ENCODE peak calls at places on chromosomes 4 and X, in ten cellular contexts. V is A549, J is ascending aorta, E is left ventricle myocardium inferior, C is right atrium auricular region, U is upper lobe of right lung, X is psoas muscle, L is mammary epithelial cell, Y is tibial nerve, R is AG04450. N is an unnamed sample.
A peak's percentile ranks its signal among the peaks of the same experiment; 100 is the strongest.

GRCh38 chr4:144582975-144583374 is 63.0 kb upstream of the HHIP start:
- DNase-seq in V (peak; percentile 81), J (no peak), E (no peak), C (no peak), U (no peak), X (no peak), L (no peak), Y (no peak), R (no peak), N (no peak)

GRCh38 chr4:184879251-184879650 is 53.5 kb upstream of the ACSL1 start:
- DNase-seq in V (no peak), J (no peak), E (no peak), C (no peak), U (no peak), X (no peak), L (no peak), Y (no peak), R (no peak), N (no peak)

GRCh38 chr4:145939856-145940255 is 1.2 kb upstream of the ZNF827 start:
- DNase-seq in V (no peak), J (no peak), E (no peak), C (no peak), U (no peak), X (no peak), L (peak; percentile 39), Y (no peak), R (no peak), N (no peak)

GRCh38 chr4:121541696-121542095 is 155.1 kb downstream of the ANXA5 start:
- DNase-seq in V (no peak), J (no peak), E (no peak), C (no peak), U (no peak), X (no peak), L (peak; percentile 38), Y (no peak), R (no peak), N (no peak)

GRCh38 chrX:145405012-145405411 is 157.7 kb downstream of the SPANXN1 start:
- DNase-seq in V (peak; percentile 24), J (no peak), E (no peak), C (no peak), U (no peak), X (no peak), L (peak; percentile 5), Y (peak; percentile 43), R (no peak), N (no peak)

GRCh38 chrX:43436497-43436896 is 219.6 kb upstream of the MAOA start:
- DNase-seq in V (no peak), J (no peak), E (no peak), C (no peak), U (no peak), X (no peak), L (no peak), Y (no peak), R (no peak), N (no peak)

GRCh38 chr4:48698029-48698901 is 81.8 kb downstream of the FRYL start:
- DNase-seq in V (peak; percentile 64), J (no peak), E (peak; percentile 26), C (peak; percentile 73), U (no peak), X (peak; percentile 30), L (peak; percentile 94), Y (peak; percentile 82), R (peak; percentile 52), N (no peak)

GRCh38 chr4:61296115-61296514 is 96.0 kb downstream of the ADGRL3 start:
- DNase-seq in V (no peak), J (no peak), E (no peak), C (no peak), U (no peak), X (no peak), L (no peak), Y (no peak), R (no peak), N (no peak)

GRCh38 chr4:96833831-96834230 is 993.9 kb downstream of the PDHA2 start:
- DNase-seq in V (no peak), J (no peak), E (no peak), C (no peak), U (no peak), X (no peak), L (peak; percentile 4), Y (no peak), R (no peak), N (no peak)

GRCh38 chr4:76765473-76766183 is 132.3 kb downstream of the SOWAHB start:
- DNase-seq in V (no peak), J (no peak), E (no peak), C (no peak), U (no peak), X (no peak), L (no peak), Y (no peak), R (no peak), N (no peak)

GRCh38 chrX:13263560-13264251 is 56.1 kb downstream of the ATXN3L start:
- DNase-seq in V (no peak), J (no peak), E (no peak), C (no peak), U (no peak), X (no peak), L (no peak), Y (no peak), R (no peak), N (no peak)

GRCh38 chr4:16199132-16199531 is 27.1 kb downstream of the TAPT1 start:
- DNase-seq in V (peak; percentile 12), J (no peak), E (no peak), C (no peak), U (no peak), X (no peak), L (no peak), Y (no peak), R (no peak), N (no peak)

GRCh38 chr4:7422898-7423180 is 11.9 kb downstream of the PSAPL1 start:
- DNase-seq in V (no peak), J (no peak), E (no peak), C (no peak), U (no peak), X (no peak), L (no peak), Y (no peak), R (no peak), N (peak; percentile 37)

GRCh38 chrX:50204364-50204899 is at the start of gene CCNB3:
- DNase-seq in V (peak; percentile 84), J (peak; percentile 75), E (peak; percentile 63), C (peak; percentile 75), U (peak; percentile 85), X (peak; percentile 70), L (peak; percentile 70), Y (peak; percentile 65), R (peak; percentile 10), N (peak; percentile 82)

GRCh38 chr4:48093949-48094550 is 40.0 kb downstream of the TXK start:
- DNase-seq in V (peak; percentile 19), J (no peak), E (no peak), C (no peak), U (no peak), X (no peak), L (peak; percentile 93), Y (no peak), R (no peak), N (no peak)

DNA sequence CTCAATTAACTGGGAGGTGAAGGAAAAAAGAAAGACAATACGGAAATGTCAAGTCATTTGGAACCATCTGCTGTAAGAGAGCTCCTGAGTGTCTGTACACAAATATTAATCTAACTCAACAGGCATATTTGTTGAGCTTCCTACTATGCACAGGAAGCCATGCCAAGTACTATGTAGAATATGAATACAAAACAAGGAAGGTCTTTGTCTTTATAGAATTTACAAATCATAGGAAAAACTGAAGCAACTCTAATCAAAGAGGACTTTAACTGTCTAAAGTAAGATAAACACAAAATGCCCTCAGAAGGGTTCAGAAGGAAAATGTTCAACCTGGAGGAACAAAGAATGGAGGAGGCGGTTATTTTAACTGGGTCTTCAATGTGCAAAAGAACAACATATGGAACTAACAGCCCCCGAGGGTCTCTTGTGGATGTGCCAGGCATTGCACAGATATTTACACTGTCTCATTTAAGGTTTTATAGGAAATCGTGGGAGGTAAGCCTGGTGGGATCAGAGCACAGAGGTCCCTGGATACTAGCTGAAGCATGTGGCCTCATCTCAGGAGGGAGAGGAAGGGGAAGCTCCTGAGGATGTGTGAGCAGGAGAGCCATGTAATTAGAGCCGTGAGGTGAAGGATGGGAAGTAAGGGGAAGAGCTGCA is 5.8 kb downstream of the FAM114A1 start:
- DNase-seq in V (no peak), J (no peak), E (no peak), C (no peak), U (no peak), X (no peak), L (no peak), Y (no peak), R (no peak), N (no peak)
- TF ChIP-seq CTCF in V (no peak), J (no peak), E (no peak), C (no peak), U (no peak), X (no peak), L (no peak), Y (no peak), R (no peak), N (no peak)

GRCh38 chrX:74853255-74853654 is 72.0 kb downstream of the NEXMIF start:
- DNase-seq in V (no peak), J (no peak), E (no peak), C (no peak), U (no peak), X (no peak), L (no peak), Y (no peak), R (no peak), N (no peak)
- H3K9me3 ChIP-seq in V (no peaks in the 10 kb centered on the region), J (peaks cover 91% of the 10 kb centered on the region), E (peaks cover 63% of the 10 kb centered on the region), C (no peaks in the 10 kb centered on the region), U (no peaks in the 10 kb centered on the region), X (peaks cover 32% of the 10 kb centered on the region), L (peaks cover 11% of the 10 kb centered on the region), Y (no peaks in the 10 kb centered on the region), R (peaks cover 4% of the 10 kb centered on the region), N (peaks cover 6% of the 10 kb centered on the region)

DNA sequence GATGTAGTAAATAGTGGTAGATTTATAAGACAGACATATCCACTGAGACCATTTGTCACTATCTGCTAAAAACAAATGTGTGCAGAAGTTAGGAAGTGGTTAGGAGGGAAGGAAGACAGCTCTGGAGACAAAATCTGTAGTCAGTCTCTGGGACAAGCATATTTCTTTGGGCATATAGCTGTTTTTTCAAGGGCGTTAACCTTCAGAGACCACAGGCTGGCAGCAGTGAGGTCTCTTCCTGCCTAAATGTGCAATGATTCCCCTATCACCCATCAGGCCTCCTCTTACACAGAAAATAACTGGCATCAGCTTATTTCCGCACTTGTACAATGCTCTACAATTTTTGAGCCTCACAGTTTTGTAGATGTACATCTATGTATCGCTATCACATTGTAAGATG is 6.5 kb downstream of the TMEM150C start:
- DNase-seq in V (no peak), J (no peak), E (no peak), C (no peak), U (no peak), X (no peak), L (no peak), Y (no peak), R (no peak), N (no peak)
- TF ChIP-seq CTCF in V (no peak), J (no peak), E (no peak), C (no peak), U (no peak), X (no peak), L (no peak), Y (no peak), R (no peak), N (no peak)

DNA sequence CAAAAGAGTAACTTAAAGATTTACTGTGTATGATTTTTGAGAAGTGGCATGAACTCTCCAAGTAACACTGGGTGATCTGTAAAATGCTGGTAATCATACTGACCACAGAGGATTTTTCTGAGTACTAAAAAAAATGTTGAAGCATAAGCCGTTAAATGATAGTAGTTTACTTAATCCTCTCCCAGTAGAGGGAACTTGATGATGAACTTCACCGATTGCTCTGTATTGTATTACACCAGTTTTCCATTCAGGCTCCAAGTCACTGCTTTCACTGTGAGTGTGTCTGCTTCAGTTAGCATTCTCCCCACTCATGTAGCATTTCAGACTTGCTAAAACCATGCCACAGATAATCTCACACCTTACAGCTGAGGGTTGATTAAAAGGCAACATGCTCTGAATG is 294.1 kb downstream of the GBA3 start:
- DNase-seq in V (no peak), J (no peak), E (no peak), C (no peak), U (no peak), X (no peak), L (no peak), Y (no peak), R (no peak), N (no peak)
- H3K9me3 ChIP-seq in V (peaks cover 3% of the 10 kb centered on the region), J (no peaks in the 10 kb centered on the region), E (peaks cover 31% of the 10 kb centered on the region), C (no peaks in the 10 kb centered on the region), U (no peaks in the 10 kb centered on the region), X (no peaks in the 10 kb centered on the region), L (no peaks in the 10 kb centered on the region), Y (no peaks in the 10 kb centered on the region), R (no peaks in the 10 kb centered on the region), N (peaks cover 10% of the 10 kb centered on the region)

N was measured in left lung.